ENCODE peak calls at places on chromosomes 3 and 15, in nine cellular contexts. V, N, T, H, O, K, W, M and B are unnamed samples.

GRCh38 chr3:167228135-167228534 is 152.0 kb downstream of the ZBBX start:
- DNase-seq in N (peak), V (no peak), M (no peak), H (peak), T (no peak), W (peak), K (peak), O (peak), B (peak)

GRCh38 chr15:70532536-70533186 is 230.7 kb downstream of the UACA start:
- DNase-seq in K (no peak), H (no peak), N (no peak), M (no peak), V (no peak), T (no peak), W (no peak), O (no peak), B (no peak)

GRCh38 chr3:50347187-50347813 is 1.8 kb upstream of the ZMYND10 start:
- DNase-seq in T (no peak), H (peak), K (peak), V (peak), W (peak), O (peak), N (peak), M (peak), B (peak)

GRCh38 chr15:90067953-90068613 is 34.2 kb downstream of the IDH2 start:
- DNase-seq in O (no peak), M (no peak), K (no peak), W (no peak), T (peak), N (no peak), H (no peak), V (no peak), B (no peak)

GRCh38 chr3:116140100-116140689 is 305.1 kb downstream of the LSAMP start:
- DNase-seq in M (no peak), K (peak), O (peak), V (peak), H (peak), T (no peak), W (peak), N (peak), B (peak)

GRCh38 chr3:175107231-175107630 is 248.1 kb downstream of the NAALADL2 start:
- DNase-seq in N (no peak), V (no peak), K (no peak), H (peak), W (no peak), M (no peak), T (no peak), O (no peak), B (no peak)

GRCh38 chr3:96813134-96813819 is 1.1 kb upstream of the EPHA6 start:
- DNase-seq in K (peak), V (peak), W (peak), H (peak), T (peak), O (peak), N (peak), M (peak), B (peak)

GRCh38 chr3:172694526-172694925 is 16.3 kb downstream of the NCEH1 start:
- DNase-seq in T (no peak), H (no peak), O (no peak), V (no peak), W (no peak), N (no peak), K (no peak), M (no peak), B (no peak)

GRCh38 chr15:75081150-75081549 is 57.8 kb downstream of the PPCDC start:
- DNase-seq in K (no peak), N (no peak), W (no peak), V (no peak), O (no peak), H (no peak), M (no peak), T (no peak), B (no peak)

GRCh38 chr15:63104727-63105126 is 16.9 kb upstream of the LACTB start:
- DNase-seq in M (no peak), K (peak), W (no peak), N (peak), T (no peak), H (peak), O (no peak), V (peak), B (peak)

GRCh38 chr3:103992469-103992868 is 1374.2 kb upstream of the ALCAM start:
- DNase-seq in H (no peak), O (no peak), W (no peak), N (no peak), K (no peak), V (no peak), T (no peak), M (no peak), B (no peak)

GRCh38 chr3:196684548-196685407 is 27.3 kb downstream of the CEP19 start:
- DNase-seq in V (peak), N (peak), K (peak), T (no peak), H (peak), M (peak), O (peak), W (peak), B (peak)

GRCh38 chr15:72136170-72137051 is 18.2 kb downstream of the SENP8 start:
- DNase-seq in M (no peak), W (no peak), V (no peak), T (no peak), O (peak), N (no peak), K (no peak), H (peak), B (no peak)

GRCh38 chr3:28292622-28293021 is 51.2 kb downstream of the CMC1 start:
- DNase-seq in O (no peak), K (no peak), N (no peak), M (no peak), V (no peak), W (no peak), T (no peak), H (no peak), B (no peak)

GRCh38 chr3:18301781-18302180 is 123.4 kb downstream of the SATB1 start:
- DNase-seq in K (no peak), N (no peak), T (no peak), M (no peak), O (no peak), W (no peak), H (no peak), V (no peak), B (no peak)

DNA sequence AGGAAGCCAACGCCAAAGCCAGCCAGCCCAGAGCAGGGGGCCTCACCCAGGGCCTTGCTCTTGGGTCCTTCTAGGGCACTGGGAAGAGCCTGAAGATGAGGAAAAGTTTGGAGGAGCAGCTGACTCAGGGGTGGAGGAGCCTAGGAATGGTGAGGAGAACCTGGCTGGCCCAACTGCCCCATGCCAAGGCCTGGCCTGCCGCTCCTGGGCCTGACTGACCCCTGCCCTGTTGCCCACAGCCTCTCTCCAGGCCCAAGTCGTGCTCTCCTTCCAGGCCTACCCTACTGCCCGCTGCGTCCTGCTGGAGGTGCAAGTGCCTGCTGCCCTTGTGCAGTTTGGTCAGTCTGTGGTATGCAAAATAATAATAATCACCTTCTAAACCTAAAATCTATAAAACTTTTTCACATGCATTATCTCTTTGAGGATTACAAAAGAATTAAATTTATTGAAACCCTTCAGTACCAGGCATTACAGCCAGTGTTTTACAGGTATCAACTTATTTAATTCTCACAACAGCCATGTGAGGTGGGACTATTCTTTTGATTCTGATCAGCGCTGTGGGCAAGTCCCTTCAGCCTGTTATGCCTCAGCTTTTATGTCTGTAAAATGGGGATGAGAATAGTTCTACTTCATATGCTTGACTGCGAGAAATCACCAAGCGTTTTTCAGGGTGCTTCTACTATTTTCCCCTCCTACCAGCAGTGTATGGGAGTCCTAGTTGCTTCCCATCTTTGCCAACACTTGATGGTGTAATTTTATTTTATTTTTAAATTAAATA is 1.6 kb downstream of the IL17RC start:
- DNase-seq in H (no peak), N (no peak), W (no peak), V (no peak), M (peak), O (no peak), T (no peak), K (no peak), B (no peak)
- H3K4me3 ChIP-seq in H (peak), N (no peak), W (peak), V (no peak), M (no peak), O (peak), T (no peak), K (peak), B (no peak)

GRCh38 chr15:24772256-24772655 is 96.7 kb downstream of the NPAP1 start:
- DNase-seq in T (no peak), V (no peak), O (no peak), M (no peak), W (no peak), H (no peak), N (no peak), K (no peak), B (no peak)
- TF ChIP-seq CTCF in T (no peak), V (no peak), O (no peak), M (no peak), W (no peak), H (no peak), N (no peak), K (no peak), B (no peak)

GRCh38 chr15:100721758-100722550 is 119.6 kb downstream of the ASB7 start:
- DNase-seq in M (no peak), T (no peak), H (peak), V (peak), N (peak), W (peak), O (peak), K (peak), B (peak)
- H3K4me3 ChIP-seq in M (no peak), T (no peak), H (no peak), V (no peak), N (no peak), W (peak), O (peak), K (peak), B (no peak)

DNA sequence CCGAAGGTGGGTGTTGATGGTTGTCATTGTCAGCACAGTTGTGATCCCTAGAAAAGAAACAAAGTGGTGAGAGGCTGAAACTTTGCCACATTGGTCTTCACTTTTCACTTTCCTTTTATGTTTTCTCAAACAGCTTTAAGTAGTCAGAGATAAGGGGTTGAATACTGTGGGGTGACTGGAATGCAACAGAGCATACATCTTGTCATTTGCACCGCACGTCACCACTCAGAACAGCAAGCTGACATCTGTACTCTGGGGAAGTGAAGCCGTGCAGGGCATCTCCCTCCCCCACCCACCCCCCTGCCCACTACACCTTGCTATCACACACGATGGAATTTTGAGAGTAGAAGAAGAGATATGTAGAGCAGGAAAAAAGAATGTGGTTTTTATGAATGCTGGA is 211.7 kb downstream of the GABRB3 start:
- DNase-seq in W (no peak), O (no peak), N (no peak), K (no peak), H (no peak), T (no peak), V (no peak), M (no peak), B (no peak)
- TF ChIP-seq CTCF in W (no peak), O (no peak), N (no peak), K (no peak), H (no peak), T (no peak), V (no peak), M (no peak), B (no peak)